ENCODE peak calls at places on chromosomes 13 and 19, in eight cellular contexts. A, C, D, W, N, F, P and U are unnamed samples. For H3K9me3, the result is how much of the 10 kb centered on the place peaks cover.

GRCh38 chr19:15701757-15702589 is 25.9 kb upstream of the OR10H2 start:
- DNase-seq in A (no peak), C (no peak), D (no peak), W (no peak), N (no peak), F (no peak), P (no peak), U (no peak)

GRCh38 chr19:48478339-48479061 is 9.3 kb downstream of the CYTH2 start:
- DNase-seq in A (no peak), C (no peak), D (no peak), W (no peak), N (no peak), F (no peak), P (no peak), U (no peak)

GRCh38 chr19:5001547-5002131 is 32.7 kb downstream of the KDM4B start:
- DNase-seq in A (no peak), C (no peak), D (peak), W (no peak), N (peak), F (no peak), P (no peak), U (peak)

GRCh38 chr13:23918208-23918607 is 20.9 kb upstream of the C1QTNF9B start:
- DNase-seq in A (no peak), C (no peak), D (no peak), W (no peak), N (no peak), F (no peak), P (no peak), U (no peak)

GRCh38 chr19:23787106-23787505 is 28.4 kb upstream of the ZNF681 start:
- DNase-seq in A (no peak), C (no peak), D (peak), W (no peak), N (no peak), F (no peak), P (no peak), U (no peak)

GRCh38 chr13:30892966-30893365 is 13.1 kb upstream of the MEDAG start:
- DNase-seq in A (peak), C (peak), D (peak), W (no peak), N (no peak), F (no peak), P (peak), U (peak)

GRCh38 chr19:2561895-2562294 is 86.0 kb downstream of the GADD45B start:
- DNase-seq in A (no peak), C (no peak), D (no peak), W (no peak), N (peak), F (peak), P (no peak), U (no peak)

GRCh38 chr19:29623726-29624488 is 17.8 kb downstream of the POP4 start:
- DNase-seq in A (no peak), C (no peak), D (no peak), W (no peak), N (no peak), F (no peak), P (no peak), U (no peak)

GRCh38 chr19:12545267-12545666 is 6.0 kb downstream of the ZNF564 start:
- DNase-seq in A (no peak), C (no peak), D (no peak), W (no peak), N (no peak), F (no peak), P (no peak), U (no peak)

GRCh38 chr19:14770944-14771839 is 7.2 kb downstream of the ADGRE2 start:
- DNase-seq in A (no peak), C (no peak), D (no peak), W (no peak), N (no peak), F (no peak), P (no peak), U (no peak)

GRCh38 chr19:1956868-1957492 is 16.0 kb downstream of the CSNK1G2 start:
- DNase-seq in A (no peak), C (no peak), D (no peak), W (no peak), N (no peak), F (peak), P (no peak), U (no peak)

GRCh38 chr13:60220072-60220471 is 56.3 kb upstream of the DIAPH3 start:
- DNase-seq in A (no peak), C (no peak), D (no peak), W (no peak), N (no peak), F (no peak), P (no peak), U (no peak)

GRCh38 chr19:48487944-48488343 is 18.8 kb downstream of the CYTH2 start:
- DNase-seq in A (no peak), C (no peak), D (peak), W (peak), N (no peak), F (peak), P (peak), U (peak)

GRCh38 chr19:5434351-5434917 is 20.8 kb upstream of the ZNRF4 start:
- DNase-seq in A (no peak), C (no peak), D (no peak), W (no peak), N (no peak), F (no peak), P (no peak), U (no peak)

GRCh38 chr13:50531917-50532899 is 311.3 kb downstream of the DLEU7 start:
- DNase-seq in A (no peak), C (no peak), D (no peak), W (no peak), N (no peak), F (no peak), P (no peak), U (no peak)

GRCh38 chr13:103878891-103879605 is 812.8 kb upstream of the SLC10A2 start:
- DNase-seq in A (no peak), C (no peak), D (no peak), W (no peak), N (no peak), F (no peak), P (no peak), U (no peak)

GRCh38 chr19:917323-918151 is at the start of gene KISS1R:
- DNase-seq in A (no peak), C (peak), D (peak), W (no peak), N (peak), F (peak), P (no peak), U (no peak)

GRCh38 chr19:42272989-42273406 is 3.9 kb downstream of the CIC start:
- DNase-seq in A (no peak), C (no peak), D (no peak), W (no peak), N (no peak), F (no peak), P (peak), U (no peak)

GRCh38 chr19:56341948-56342347 is 27.3 kb upstream of the ZSCAN5A start:
- DNase-seq in A (no peak), C (no peak), D (no peak), W (no peak), N (no peak), F (no peak), P (no peak), U (no peak)
- H3K9me3 ChIP-seq in A (under half), C (under half), D (under half), W (under half), N (under half), F (under half), P (half or more), U (under half)

GRCh38 chr19:37565370-37565669 is 29.3 kb downstream of the ZNF571 start:
- DNase-seq in A (no peak), C (no peak), D (no peak), W (no peak), N (peak), F (no peak), P (no peak), U (no peak)
- H3K9me3 ChIP-seq in A (under half), C (under half), D (under half), W (under half), N (half or more), F (under half), P (under half), U (half or more)

DNA sequence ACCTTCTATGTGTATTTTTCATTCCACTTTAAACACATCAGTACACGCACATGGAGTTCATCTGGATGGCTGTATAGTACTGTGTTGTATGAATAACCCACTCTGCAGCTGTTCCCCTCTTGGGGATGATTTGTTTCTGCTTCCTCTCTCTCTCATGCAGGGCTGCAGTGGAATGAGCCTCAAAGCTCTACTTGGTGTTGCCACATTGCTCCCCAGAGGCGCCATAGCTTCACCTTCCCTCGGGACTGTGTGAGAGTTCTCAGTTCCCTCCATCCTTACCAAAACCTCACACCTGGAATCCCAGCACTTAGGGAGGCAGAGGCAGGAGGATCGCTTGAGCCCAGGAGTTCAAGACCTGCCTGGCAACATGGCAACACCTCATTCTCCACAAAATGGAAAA is 28.4 kb upstream of the GPR183 start:
- DNase-seq in A (no peak), C (no peak), D (no peak), W (no peak), N (no peak), F (no peak), P (no peak), U (no peak)
- H3K9me3 ChIP-seq in A (under half), C (under half), D (under half), W (under half), N (under half), F (under half), P (under half), U (under half)

GRCh38 chr13:18978447-18978846 is 203.2 kb downstream of the TUBA3C start:
- DNase-seq in A (no peak), C (no peak), D (no peak), W (peak), N (no peak), F (no peak), P (no peak), U (no peak)
- H3K9me3 ChIP-seq in A (under half), C (under half), D (under half), W (under half), N (under half), F (under half), P (under half), U (under half)